ENCODE peak calls at places on chromosomes 6 and 20, in four cellular contexts. B, O, C and G are unnamed samples.

GRCh38 chr6:39309942-39310531 is 4.2 kb downstream of the KCNK17 start:
- DNase-seq in B (peak; percentile 92), O (peak; percentile 48), C (peak; percentile 87), G (peak; percentile 79)

GRCh38 chr6:15879372-15880261 is 216.8 kb upstream of the DTNBP1 start:
- DNase-seq in O (no peak), B (no peak), C (peak; percentile 71), G (no peak)

GRCh38 chr20:47801079-47801478 is 15.8 kb upstream of the SULF2 start:
- DNase-seq in C (no peak), O (no peak), B (no peak), G (no peak)

GRCh38 chr6:90040931-90041330 is 146.7 kb downstream of the GJA10 start:
- DNase-seq in C (no peak), B (no peak), O (no peak), G (no peak)

GRCh38 chr20:36606171-36607116 is 865 bp downstream of the RAB5IF start:
- DNase-seq in C (peak; percentile 27), O (no peak), B (no peak), G (peak; percentile 90)

GRCh38 chr6:96563853-96564252 is 925 bp downstream of the FHL5 start:
- DNase-seq in C (no peak), B (no peak), O (no peak), G (no peak)

GRCh38 chr6:56343295-56343694 is 95.9 kb upstream of the COL21A1 start:
- DNase-seq in C (no peak), O (no peak), B (no peak), G (no peak)

GRCh38 chr6:72861935-72862432 is 240.1 kb downstream of the KCNQ5 start:
- DNase-seq in O (no peak), C (no peak), B (no peak), G (peak; percentile 72)

GRCh38 chr6:166958926-166959861 is 2.8 kb upstream of the RNASET2 start:
- DNase-seq in C (peak; percentile 45), B (no peak), O (no peak), G (peak; percentile 86)

GRCh38 chr6:68911334-68911733 is 276.3 kb downstream of the ADGRB3 start:
- DNase-seq in C (no peak), O (no peak), B (no peak), G (no peak)

GRCh38 chr20:59925894-59926293 is 7.5 kb downstream of the SYCP2 start:
- DNase-seq in B (no peak), C (no peak), O (no peak), G (no peak)

GRCh38 chr6:82178084-82178758 is 69.3 kb downstream of the IBTK start:
- DNase-seq in C (no peak), O (no peak), B (no peak), G (peak; percentile 37)

GRCh38 chr6:72374864-72375263 is 247.0 kb upstream of the KCNQ5 start:
- DNase-seq in B (no peak), O (no peak), C (no peak), G (no peak)

GRCh38 chr6:45049188-45049843 is 278.8 kb upstream of the RUNX2 start:
- DNase-seq in B (no peak), O (no peak), C (peak; percentile 13), G (peak; percentile 84)

GRCh38 chr20:62206388-62206775 is 13.7 kb downstream of the HRH3 start:
- DNase-seq in O (no peak), B (no peak), C (no peak), G (no peak)

GRCh38 chr20:47411161-47411560 is 54.7 kb upstream of the ZMYND8 start:
- DNase-seq in B (no peak), C (no peak), O (no peak), G (no peak)

GRCh38 chr6:13360671-13361540 is 32.6 kb upstream of the TBC1D7 start:
- DNase-seq in O (no peak), C (peak; percentile 65), B (no peak), G (peak; percentile 78)

GRCh38 chr6:3798211-3798909 is 46.8 kb upstream of the PXDC1 start:
- DNase-seq in B (no peak), C (no peak), O (no peak), G (no peak)

GRCh38 chr6:125794342-125795137 is 3.8 kb downstream of the NCOA7 start:
- DNase-seq in C (no peak), O (no peak), B (no peak), G (no peak)

GRCh38 chr6:125792680-125793079 is 1.9 kb downstream of the NCOA7 start:
- DNase-seq in O (no peak), C (no peak), B (no peak), G (no peak)

GRCh38 chr6:125793280-125793679 is 2.5 kb downstream of the NCOA7 start:
- DNase-seq in C (peak; percentile 27), O (no peak), B (no peak), G (no peak)

GRCh38 chr6:125795301-125795700 is 4.5 kb downstream of the NCOA7 start:
- DNase-seq in C (no peak), O (no peak), B (no peak), G (no peak)

DNA sequence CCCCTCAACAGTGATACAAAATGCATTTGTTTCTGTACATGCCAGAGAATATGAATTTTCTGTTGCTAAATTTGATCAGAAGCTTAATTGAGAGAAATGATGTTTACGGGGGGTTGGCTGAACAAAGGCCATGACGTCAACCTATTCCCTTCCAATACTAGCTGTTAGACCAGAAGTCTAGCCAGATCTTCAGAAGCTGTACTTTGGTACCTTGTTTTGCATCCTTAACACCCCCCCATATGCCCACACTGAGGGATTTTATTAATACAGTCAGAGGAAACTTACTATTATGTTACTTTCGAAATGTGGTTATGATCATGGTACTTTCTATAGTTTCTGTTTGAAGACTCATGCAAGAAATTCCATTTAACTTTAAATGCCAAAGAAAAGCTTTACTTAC is 3.1 kb downstream of the NCOA7 start:
- DNase-seq in B (no peak), C (no peak), O (no peak), G (no peak)
- TF ChIP-seq MAX in B (no peak), C (no peak), O (no peak), G (no peak)

DNA sequence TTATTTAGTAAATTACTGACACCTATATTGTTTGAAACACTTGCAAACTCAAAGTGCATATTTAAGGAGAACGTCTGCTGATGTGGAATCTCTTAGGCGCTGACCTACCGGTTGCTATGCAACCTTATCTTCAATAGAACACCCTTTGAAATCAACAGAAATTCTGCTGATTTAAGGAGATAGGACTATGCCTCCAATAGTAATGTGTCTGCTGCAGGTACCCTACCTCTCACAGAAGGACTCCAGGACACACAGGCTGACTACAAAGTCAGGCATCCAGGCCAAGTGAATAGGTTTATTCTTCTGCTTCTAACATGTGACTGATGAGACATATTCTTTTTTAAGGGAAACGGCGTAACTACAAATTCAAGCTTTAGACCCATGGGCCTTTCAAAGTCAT is 311.7 kb downstream of the CBLN4 start:
- DNase-seq in C (no peak), O (no peak), B (no peak), G (no peak)
- TF ChIP-seq POLR2A in C (no peak), O (no peak), B (no peak), G (no peak)

DNA sequence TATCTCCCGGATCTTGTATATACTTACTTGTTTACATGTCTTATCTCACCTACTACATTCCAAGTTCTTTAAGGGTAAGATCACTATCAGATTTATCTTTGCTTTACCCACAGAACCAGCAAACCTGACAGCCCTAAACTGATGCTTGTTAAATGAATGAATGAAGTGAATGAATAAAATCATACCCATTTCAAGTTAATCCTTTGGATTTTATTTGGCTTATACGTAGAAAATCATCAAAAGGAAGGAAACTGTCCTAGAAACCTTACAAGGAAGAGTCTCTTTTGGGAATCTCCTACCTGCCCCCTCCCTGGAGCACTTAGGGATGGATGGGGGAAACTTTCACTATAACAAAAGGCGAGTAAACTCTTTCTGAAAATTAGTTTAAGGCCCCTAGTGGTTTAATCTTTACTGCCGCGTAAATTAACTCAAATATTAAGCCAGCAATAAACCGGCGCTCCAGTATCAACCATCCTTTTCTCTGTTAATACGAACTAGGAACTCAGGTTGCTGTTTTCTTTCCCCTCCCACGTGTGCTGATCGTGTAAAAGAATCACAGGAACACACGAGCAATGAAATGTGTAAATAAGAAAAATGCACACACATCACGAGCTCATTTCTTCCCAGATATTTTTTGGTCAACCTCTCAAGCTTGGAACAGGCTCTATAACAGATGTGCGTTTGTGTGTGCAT is 1.2 kb upstream of the UTRN start:
- DNase-seq in B (no peak), C (no peak), O (no peak), G (peak; percentile 33)
- TF ChIP-seq CTCF in B (no peak), C (no peak), O (no peak), G (no peak)

DNA sequence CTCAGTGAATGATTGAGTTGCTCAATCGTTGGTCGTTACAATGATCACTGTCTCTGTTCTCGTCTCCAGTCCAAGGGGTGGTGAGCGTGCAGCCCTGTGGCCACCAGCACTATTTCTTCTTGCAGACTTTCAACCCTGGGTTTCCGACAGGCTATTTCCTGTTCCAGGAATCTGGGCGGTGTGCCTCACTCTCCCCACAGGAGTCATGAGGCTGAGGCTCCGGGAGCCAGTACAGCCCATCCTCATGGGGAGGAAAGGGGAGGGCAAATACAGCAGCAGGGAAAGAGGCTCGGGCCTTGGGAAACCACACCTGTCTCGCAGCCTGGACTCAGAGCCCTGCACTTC is 28.8 kb downstream of the KIAA1755 start:
- DNase-seq in C (no peak), B (no peak), O (no peak), G (no peak)
- TF ChIP-seq MAX in C (no peak), B (no peak), O (no peak), G (no peak)

GRCh38 chr6:33777716-33778474 is 11.0 kb downstream of the LEMD2 start:
- DNase-seq in O (no peak), B (no peak), C (no peak), G (no peak)
- TF ChIP-seq POLR2A in O (no peak), B (no peak), C (no peak), G (no peak)

GRCh38 chr6:14463110-14463509 is 345.5 kb downstream of the CD83 start:
- DNase-seq in C (no peak), B (no peak), O (no peak), G (no peak)
- TF ChIP-seq CTCF in C (no peak), B (no peak), O (no peak), G (no peak)

GRCh38 chr6:92820531-92820930 is 598.8 kb downstream of the EPHA7 start:
- DNase-seq in B (no peak), C (no peak), O (no peak), G (peak; percentile 31)
- TF ChIP-seq MAX in B (no peak), C (no peak), O (no peak), G (no peak)

GRCh38 chr20:407953-408842 is at the start of gene RBCK1:
- DNase-seq in C (peak; percentile 95), O (peak; percentile 44), B (peak; percentile 87), G (peak; percentile 89)
- TF ChIP-seq POLR2A in C (peak; percentile 61), O (peak; percentile 5), B (peak; percentile 22), G (peak; percentile 63)

DNA sequence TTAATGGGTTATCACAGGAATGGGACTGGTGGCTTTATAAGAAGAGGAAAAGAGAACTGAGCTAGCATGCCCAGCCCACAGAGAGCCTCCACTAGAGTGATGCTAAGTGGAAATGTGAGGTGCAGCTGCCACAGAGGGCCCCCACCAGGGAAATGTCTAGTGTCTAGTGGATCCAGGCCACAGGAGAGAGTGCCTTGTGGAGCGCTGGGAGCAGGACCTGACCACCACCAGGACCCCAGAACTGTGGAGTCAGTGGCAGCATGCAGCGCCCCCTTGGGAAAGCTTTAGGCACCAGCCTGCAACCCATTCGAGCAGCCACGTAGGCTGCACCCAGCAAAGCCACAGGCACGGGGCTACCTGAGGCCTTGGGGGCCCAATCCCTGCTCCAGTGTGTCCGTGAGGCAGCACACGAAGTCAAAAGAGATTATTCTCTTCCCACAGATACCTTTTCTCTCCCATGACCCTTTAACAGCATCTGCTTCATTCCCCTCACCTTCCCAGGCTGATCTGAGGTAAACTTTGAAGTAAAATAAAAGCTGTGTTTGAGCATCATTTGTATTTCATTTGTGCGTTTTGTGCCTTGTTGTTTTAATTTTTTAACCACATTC is 4.4 kb downstream of the HLA-E start:
- DNase-seq in C (peak; percentile 26), O (no peak), B (peak; percentile 82), G (no peak)
- TF ChIP-seq CTCF in C (peak; percentile 46), O (no peak), B (peak; percentile 90), G (peak; percentile 40)